ENCODE peak calls at places on chromosomes 12 and 14, in nine cellular contexts. T is fibroblast of lung; R is fibroblast of mammary gland; J is amniotic stem cell; U is islet precursor cell; G is AML-193; Y is cardiac muscle cell; V is fibroblast of the aortic adventitia; I is stimulated activated CD4-positive, alpha-beta T cell treated with anti-CD3 and anti-CD28 coated beads, Interleukin-15, amount 100 ng/mL, for 1 hour. S is an unnamed sample.

GRCh38 chr14:32330356-32331226 is 1.5 kb downstream of the AKAP6 start:
- DNase-seq in T (no peak), R (no peak), J (no peak), U (no peak), G (no peak), Y (no peak), V (no peak), I (no peak), S (no peak)

GRCh38 chr12:111932241-111932640 is 80.7 kb downstream of the TMEM116 start:
- DNase-seq in T (no peak), R (no peak), J (no peak), U (no peak), G (no peak), Y (no peak), V (no peak), I (no peak), S (no peak)

GRCh38 chr12:131468206-131468605 is 242.7 kb upstream of the SFSWAP start:
- DNase-seq in T (no peak), R (no peak), J (no peak), U (no peak), G (no peak), Y (no peak), V (no peak), I (no peak), S (no peak)

GRCh38 chr14:67480011-67480410 is 8.5 kb downstream of the TMEM229B start:
- DNase-seq in T (no peak), R (no peak), J (no peak), U (peak), G (no peak), Y (no peak), V (no peak), I (no peak), S (no peak)

GRCh38 chr12:123118397-123118945 is 32.4 kb downstream of the PITPNM2 start:
- DNase-seq in T (peak), R (no peak), J (no peak), U (no peak), G (no peak), Y (no peak), V (no peak), I (no peak), S (no peak)

GRCh38 chr12:52423661-52424503 is 10.3 kb downstream of the KRT75 start:
- DNase-seq in T (no peak), R (no peak), J (no peak), U (peak), G (no peak), Y (peak), V (no peak), I (no peak), S (no peak)

GRCh38 chr12:124771462-124772361 is 92.0 kb downstream of the SCARB1 start:
- DNase-seq in T (peak), R (peak), J (no peak), U (peak), G (peak), Y (peak), V (peak), I (peak), S (peak)

GRCh38 chr14:74658535-74659130 is 46.6 kb upstream of the LTBP2 start:
- DNase-seq in T (peak), R (peak), J (peak), U (no peak), G (no peak), Y (peak), V (peak), I (no peak), S (no peak)

GRCh38 chr14:31592619-31593018 is 31.4 kb downstream of the NUBPL start:
- DNase-seq in T (peak), R (peak), J (no peak), U (no peak), G (no peak), Y (peak), V (no peak), I (no peak), S (no peak)

GRCh38 chr12:93348568-93349435 is 28.9 kb upstream of the NUDT4 start:
- DNase-seq in T (no peak), R (no peak), J (no peak), U (no peak), G (no peak), Y (no peak), V (peak), I (no peak), S (no peak)

GRCh38 chr12:12776261-12776660 is 9.2 kb upstream of the APOLD1 start:
- DNase-seq in T (no peak), R (no peak), J (no peak), U (no peak), G (no peak), Y (peak), V (peak), I (no peak), S (no peak)

GRCh38 chr12:123071401-123072304 is 79.2 kb downstream of the PITPNM2 start:
- DNase-seq in T (peak), R (peak), J (no peak), U (no peak), G (no peak), Y (no peak), V (no peak), I (no peak), S (no peak)

GRCh38 chr12:109715310-109716091 is 1.9 kb downstream of the FAM222A start:
- DNase-seq in T (no peak), R (no peak), J (no peak), U (no peak), G (no peak), Y (peak), V (no peak), I (no peak), S (peak)

GRCh38 chr12:110038741-110039084 is 9.6 kb downstream of the C12orf76 start:
- DNase-seq in T (no peak), R (no peak), J (no peak), U (no peak), G (no peak), Y (no peak), V (no peak), I (no peak), S (no peak)